ENCODE peak calls at places on chromosomes 11 and 22, in five cellular contexts. Z is SK-N-SH, W is K562, T is GM12878, K is HepG2. O is an unnamed sample.

GRCh38 chr11:57405271-57405890 is 14.9 kb upstream of the PRG2 start:
- DNase-seq in Z (no peak), K (no peak), W (no peak), T (no peak), O (no peak)

GRCh38 chr11:117525866-117526265 is 198.2 kb downstream of the CEP164 start:
- DNase-seq in W (no peak), Z (no peak), K (no peak), T (no peak), O (no peak)

GRCh38 chr22:17471901-17472566 is 91.3 kb upstream of the SLC25A18 start:
- DNase-seq in T (no peak), K (no peak), Z (no peak), W (no peak), O (no peak)

GRCh38 chr22:31341386-31342088 is 4.6 kb downstream of the PATZ1 start:
- DNase-seq in W (no peak), K (no peak), T (no peak), Z (no peak), O (no peak)

GRCh38 chr11:100789500-100789899 is 102.4 kb downstream of the ARHGAP42 start:
- DNase-seq in Z (no peak), K (peak), T (no peak), W (peak), O (no peak)

GRCh38 chr22:39382410-39382809 is 17.2 kb upstream of the TAB1 start:
- DNase-seq in T (peak), Z (no peak), W (no peak), K (no peak), O (no peak)

GRCh38 chr11:76700177-76701100 is 29.9 kb upstream of the LRRC32 start:
- DNase-seq in T (no peak), W (peak), K (peak), Z (peak), O (peak)

GRCh38 chr11:122138759-122139594 is 23.0 kb upstream of the BLID start:
- DNase-seq in K (no peak), T (no peak), Z (no peak), W (no peak), O (no peak)

GRCh38 chr22:36871669-36872081 is 10.9 kb downstream of the NCF4 start:
- DNase-seq in W (no peak), T (no peak), K (no peak), Z (peak), O (peak)

GRCh38 chr11:56307836-56308235 is 7.1 kb upstream of the OR8K3 start:
- DNase-seq in K (no peak), Z (no peak), T (no peak), W (no peak), O (no peak)

GRCh38 chr11:93842461-93842860 is 8.0 kb downstream of the VSTM5 start:
- DNase-seq in T (no peak), W (peak), K (no peak), Z (no peak), O (peak)

GRCh38 chr22:48489551-48490512 is 1337.8 kb downstream of the BRD1 start:
- DNase-seq in K (no peak), W (no peak), Z (peak), T (no peak), O (no peak)

GRCh38 chr22:19361501-19362103 is 69.9 kb downstream of the HIRA start:
- DNase-seq in T (peak), K (no peak), Z (no peak), W (no peak), O (no peak)

GRCh38 chr11:120985718-120986569 is 38.0 kb upstream of the TBCEL start:
- DNase-seq in W (peak), T (no peak), K (peak), Z (peak), O (no peak)

GRCh38 chr11:127733552-127733951 is 733.0 kb upstream of the KIRREL3 start:
- DNase-seq in K (no peak), W (no peak), T (no peak), Z (peak), O (no peak)

GRCh38 chr22:39699631-39700348 is 129.2 kb downstream of the CACNA1I start:
- DNase-seq in W (no peak), K (no peak), T (no peak), Z (no peak), O (no peak)

GRCh38 chr11:2693851-2694261 is 5.9 kb downstream of the KCNQ1OT1 start:
- DNase-seq in Z (no peak), T (no peak), K (peak), W (no peak), O (no peak)

GRCh38 chr11:116192509-116193206 is 580.1 kb downstream of the BUD13 start:
- DNase-seq in Z (peak), K (no peak), W (no peak), T (no peak), O (no peak)

GRCh38 chr11:73317373-73317772 is 9.3 kb downstream of the ARHGEF17 start:
- DNase-seq in T (no peak), W (no peak), Z (no peak), K (no peak), O (no peak)

GRCh38 chr22:46238541-46238940 is 11.6 kb downstream of the CDPF1 start:
- DNase-seq in T (no peak), K (no peak), Z (peak), W (no peak), O (no peak)

GRCh38 chr22:49724030-49724892 is 103.4 kb downstream of the BRD1 start:
- DNase-seq in Z (peak), K (no peak), W (no peak), T (no peak), O (no peak)

GRCh38 chr11:72789493-72790131 is 4.2 kb downstream of the STARD10 start:
- DNase-seq in T (no peak), W (no peak), Z (peak), K (no peak), O (no peak)

GRCh38 chr22:30245181-30245984 is 1.2 kb downstream of the LIF start:
- DNase-seq in T (no peak), K (peak), Z (no peak), W (no peak), O (no peak)

GRCh38 chr22:20424937-20425587 is 12.6 kb downstream of the SCARF2 start:
- DNase-seq in W (peak), T (no peak), K (no peak), Z (peak), O (no peak)

GRCh38 chr11:71505781-71506180 is 21.3 kb upstream of the KRTAP5-7 start:
- DNase-seq in Z (no peak), K (no peak), W (no peak), T (no peak), O (no peak)

GRCh38 chr11:35178862-35179261 is 39.9 kb downstream of the CD44 start:
- DNase-seq in Z (no peak), T (no peak), W (no peak), K (no peak), O (no peak)

GRCh38 chr11:76588455-76589325 is 81.9 kb downstream of the LRRC32 start:
- DNase-seq in W (peak), K (no peak), Z (peak), T (no peak), O (no peak)

GRCh38 chr22:33300165-33300564 is 242.0 kb upstream of the SYN3 start:
- DNase-seq in Z (no peak), W (no peak), K (no peak), T (peak), O (no peak)

GRCh38 chr11:114617157-114618124 is 21.9 kb upstream of the NXPE4 start:
- DNase-seq in Z (no peak), W (no peak), T (no peak), K (no peak), O (no peak)

GRCh38 chr11:125517116-125517804 is 21.2 kb upstream of the FEZ1 start:
- DNase-seq in W (peak), Z (peak), K (no peak), T (no peak), O (no peak)

GRCh38 chr11:95671768-95672167 is 117.8 kb downstream of the FAM76B start:
- DNase-seq in K (no peak), Z (no peak), T (no peak), W (no peak), O (no peak)

GRCh38 chr22:48241658-48242057 is 1479.2 kb downstream of the TBC1D22A start:
- DNase-seq in K (no peak), Z (no peak), T (peak), W (no peak), O (no peak)

GRCh38 chr22:19823191-19823590 is 31.5 kb downstream of the GNB1L start:
- DNase-seq in W (no peak), T (no peak), Z (peak), K (no peak), O (no peak)

GRCh38 chr11:8006349-8006977 is 19.3 kb downstream of the EIF3F start:
- DNase-seq in T (peak), W (peak), K (peak), Z (peak), O (peak)

GRCh38 chr11:6618117-6619020 is 853 bp downstream of the TPP1 start:
- DNase-seq in W (peak), T (no peak), Z (no peak), K (peak), O (no peak)

DNA sequence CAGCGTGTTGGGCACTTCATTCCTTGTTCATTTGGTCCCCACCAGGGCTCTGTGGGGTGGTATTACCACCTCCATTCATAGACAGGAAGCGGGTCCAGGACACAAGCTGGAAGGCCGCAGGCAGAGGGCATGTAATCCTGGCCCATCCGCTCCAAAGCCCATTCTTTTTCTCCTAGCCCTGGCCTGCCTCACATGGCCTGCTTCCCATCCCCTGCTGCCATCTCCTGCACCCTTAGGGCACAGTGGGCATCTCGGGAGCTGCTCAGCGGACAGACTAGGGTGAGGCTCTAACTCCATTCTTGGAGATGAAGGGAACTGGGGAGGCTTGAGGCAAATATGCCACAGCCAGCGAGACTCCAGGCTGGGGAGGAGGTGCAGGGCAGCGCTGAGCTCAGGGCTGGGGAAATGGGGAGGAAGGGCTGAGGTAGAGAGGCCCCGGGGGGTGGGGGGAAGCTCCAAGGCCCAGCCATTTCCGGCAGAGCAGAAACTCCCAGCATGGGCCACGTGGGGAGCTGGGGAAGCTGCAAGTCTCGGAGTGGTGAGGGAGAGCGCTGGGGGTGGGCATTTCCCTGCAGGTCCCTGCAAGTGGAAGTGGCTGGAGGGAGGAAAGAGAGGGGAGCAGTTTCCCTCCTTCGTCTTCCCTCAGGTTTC is 14.3 kb upstream of the BCL9L start:
- DNase-seq in T (no peak), K (no peak), Z (peak), W (peak), O (no peak)
- H3K9ac ChIP-seq in T (no peak), K (no peak), Z (no peak), W (no peak), O (no peak)

GRCh38 chr11:9090488-9091043 is 833 bp downstream of the SCUBE2 start:
- DNase-seq in T (no peak), W (no peak), Z (peak), K (no peak), O (no peak)
- TF ChIP-seq REST in T (no peak), W (no peak), Z (no peak), K (no peak), O (no peak)

GRCh38 chr11:19597876-19598275 is 114.8 kb upstream of the NAV2 start:
- DNase-seq in T (no peak), Z (peak), K (no peak), W (no peak), O (no peak)

GRCh38 chr11:19595840-19596751 is 116.5 kb upstream of the NAV2 start:
- DNase-seq in K (no peak), Z (peak), W (no peak), T (no peak), O (no peak)

GRCh38 chr11:19594326-19594725 is 118.3 kb upstream of the NAV2 start:
- DNase-seq in T (no peak), K (no peak), Z (no peak), W (no peak), O (no peak)

GRCh38 chr11:19597194-19597593 is 115.4 kb upstream of the NAV2 start:
- DNase-seq in W (no peak), T (no peak), Z (peak), K (no peak), O (no peak)

DNA sequence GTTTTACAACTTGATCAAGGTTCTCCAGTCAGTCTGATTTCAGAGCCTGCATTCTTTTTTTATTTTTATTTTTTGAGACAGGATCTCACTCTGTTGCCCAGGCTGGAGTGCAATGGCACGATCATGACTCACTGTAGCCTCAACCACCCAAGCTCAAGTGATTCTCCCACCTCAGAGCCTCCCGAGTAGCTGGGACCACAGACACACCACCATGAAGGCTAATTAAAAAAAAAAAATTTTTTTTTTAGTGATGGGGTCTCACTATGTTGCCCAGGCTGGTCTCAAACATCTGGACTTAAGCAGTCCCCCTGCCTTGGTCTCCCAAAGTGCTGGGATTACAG is 117.2 kb upstream of the NAV2 start:
- DNase-seq in T (no peak), W (no peak), Z (no peak), K (no peak), O (no peak)
- H3K9ac ChIP-seq in T (no peak), W (no peak), Z (no peak), K (no peak), O (no peak)

GRCh38 chr11:831951-832528 is 712 bp upstream of the CD151 start:
- DNase-seq in Z (no peak), T (no peak), K (no peak), W (no peak), O (no peak)

GRCh38 chr11:833849-834311 is 1.1 kb downstream of the CD151 start:
- DNase-seq in W (no peak), T (no peak), K (no peak), Z (no peak), O (no peak)

GRCh38 chr11:831132-831864 is 1.5 kb upstream of the CD151 start:
- DNase-seq in K (no peak), W (no peak), T (no peak), Z (no peak), O (no peak)

GRCh38 chr11:833114-833791 is 501 bp downstream of the CD151 start:
- DNase-seq in Z (peak), T (no peak), K (no peak), W (peak), O (no peak)

DNA sequence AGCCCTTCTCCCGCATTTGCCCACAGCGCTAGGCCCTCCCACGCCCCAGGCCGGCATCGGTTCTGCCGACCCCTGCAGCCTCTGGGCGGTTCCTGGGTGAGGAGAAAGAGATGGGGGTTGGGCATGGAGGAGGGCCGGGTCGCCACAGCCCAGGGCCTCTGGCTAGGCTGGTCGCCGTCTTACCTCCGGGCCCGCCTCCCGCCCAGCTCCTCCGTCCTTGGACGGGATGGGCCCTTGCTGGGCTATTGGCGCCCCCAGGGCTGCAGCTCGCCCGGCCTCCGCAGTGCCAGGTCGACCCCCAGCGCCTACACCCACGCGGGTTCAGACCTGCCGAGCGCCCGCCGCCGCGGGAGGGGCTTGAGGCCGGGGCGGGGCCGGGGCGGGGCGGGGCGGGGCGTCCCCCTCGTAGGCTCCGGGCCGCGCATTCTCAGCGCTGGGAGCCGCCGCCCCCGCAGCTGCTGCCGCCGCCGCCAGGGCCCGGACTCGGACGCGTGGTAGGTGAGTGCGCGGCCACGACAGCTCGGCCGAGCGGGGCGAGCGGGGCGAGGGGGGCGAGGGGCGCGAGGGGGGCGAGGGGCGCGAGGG is at the start of gene CD151:
- DNase-seq in Z (peak), T (no peak), W (peak), K (no peak), O (no peak)
- TF ChIP-seq REST in Z (no peak), T (no peak), W (no peak), K (no peak), O (no peak)

DNA sequence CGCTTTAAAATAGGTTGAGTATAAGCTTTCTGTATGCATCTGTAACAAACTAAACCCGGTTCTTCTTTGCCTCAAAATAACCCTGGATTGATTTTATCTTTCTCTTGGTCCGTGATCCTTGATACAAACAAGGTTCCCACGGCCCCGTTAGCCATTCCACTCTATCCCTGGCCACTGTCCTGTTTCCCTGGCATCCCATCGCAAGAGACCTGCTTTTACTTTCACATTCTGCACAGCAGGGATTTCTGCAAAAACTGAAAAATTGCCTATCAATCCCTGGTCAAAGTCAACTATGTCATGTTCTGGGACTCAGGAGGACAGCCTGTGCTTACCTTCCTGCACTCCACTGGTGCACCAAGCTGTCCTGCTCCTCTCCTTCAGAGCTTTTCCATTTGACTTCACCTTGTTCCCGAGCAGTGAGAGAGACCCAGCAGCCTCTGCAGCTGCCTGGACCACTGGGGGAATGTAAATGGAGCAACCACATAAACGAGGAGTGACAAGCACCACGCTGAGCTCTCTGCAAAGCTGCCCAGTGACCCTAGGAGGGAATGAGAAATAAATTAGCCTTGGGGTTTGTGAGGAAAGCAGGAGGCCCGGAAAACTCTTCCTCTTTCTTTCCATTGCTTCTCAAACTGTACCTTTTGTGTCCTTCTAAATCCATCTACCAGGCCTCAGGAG is 175.9 kb downstream of the NTM start:
- DNase-seq in T (no peak), Z (no peak), W (no peak), K (no peak), O (no peak)
- H3K9ac ChIP-seq in T (no peak), Z (no peak), W (no peak), K (no peak), O (no peak)

GRCh38 chr11:13940611-13941256 is 21.8 kb upstream of the SPON1 start:
- DNase-seq in K (no peak), W (no peak), T (no peak), Z (no peak), O (no peak)
- TF ChIP-seq REST in K (no peak), W (no peak), T (no peak), Z (no peak), O (no peak)

GRCh38 chr22:25702571-25703167 is 39.3 kb upstream of the MYO18B start:
- DNase-seq in T (peak), K (no peak), W (no peak), Z (no peak), O (no peak)
- H3K9ac ChIP-seq in T (no peak), K (no peak), W (no peak), Z (no peak), O (no peak)

O was measured in HCT116.